ENCODE peak calls at places on chromosomes 2 and 18, in six cellular contexts. B, R, O, V, K and X are unnamed samples.

GRCh38 chr2:149527998-149528775 is 59.4 kb downstream of the MMADHC start:
- DNase-seq in B (no peak), R (no peak), O (no peak), V (no peak), K (no peak), X (no peak)

GRCh38 chr2:112768432-112768831 is 4.0 kb upstream of the CKAP2L start:
- DNase-seq in B (no peak), R (no peak), O (no peak), V (peak), K (no peak), X (no peak)

GRCh38 chr2:134774074-134774742 is 55.4 kb upstream of the TMEM163 start:
- DNase-seq in B (no peak), R (no peak), O (no peak), V (peak), K (peak), X (no peak)

GRCh38 chr2:36708119-36708741 is 11.7 kb downstream of the VIT start:
- DNase-seq in B (no peak), R (no peak), O (no peak), V (peak), K (no peak), X (no peak)

GRCh38 chr2:100278986-100279385 is 43.3 kb downstream of the LONRF2 start:
- DNase-seq in B (no peak), R (no peak), O (no peak), V (no peak), K (no peak), X (no peak)

GRCh38 chr18:57084331-57085298 is 62.3 kb upstream of the BOD1L2 start:
- DNase-seq in B (no peak), R (no peak), O (no peak), V (no peak), K (no peak), X (no peak)

GRCh38 chr2:209395652-209396051 is 28.2 kb upstream of the MAP2 start:
- DNase-seq in B (no peak), R (no peak), O (no peak), V (no peak), K (no peak), X (no peak)

GRCh38 chr2:100114011-100114433 is 28.4 kb downstream of the AFF3 start:
- DNase-seq in B (no peak), R (no peak), O (no peak), V (no peak), K (no peak), X (no peak)

GRCh38 chr2:42421601-42422252 is 60.7 kb upstream of the COX7A2L start:
- DNase-seq in B (no peak), R (no peak), O (no peak), V (peak), K (no peak), X (no peak)

GRCh38 chr2:85584857-85585780 is 888 bp downstream of the VAMP5 start:
- DNase-seq in B (peak), R (no peak), O (no peak), V (peak), K (peak), X (peak)

GRCh38 chr2:84856785-84857184 is 24.1 kb downstream of the TRABD2A start:
- DNase-seq in B (no peak), R (no peak), O (no peak), V (no peak), K (no peak), X (no peak)

GRCh38 chr2:160406591-160407392 is 86.8 kb downstream of the RBMS1 start:
- DNase-seq in B (no peak), R (peak), O (peak), V (peak), K (peak), X (peak)

GRCh38 chr2:126766897-126767296 is 110.9 kb downstream of the GYPC start:
- DNase-seq in B (no peak), R (no peak), O (no peak), V (no peak), K (no peak), X (no peak)

GRCh38 chr2:161134547-161135518 is 25.4 kb upstream of the TANK start:
- DNase-seq in B (no peak), R (no peak), O (no peak), V (no peak), K (peak), X (peak)

GRCh38 chr18:61989138-61989537 is 96.3 kb upstream of the RNF152 start:
- DNase-seq in B (no peak), R (no peak), O (no peak), V (no peak), K (no peak), X (no peak)

GRCh38 chr2:119490653-119491195 is 33.6 kb downstream of the SCTR start:
- DNase-seq in B (no peak), R (no peak), O (no peak), V (no peak), K (no peak), X (no peak)

GRCh38 chr2:128365217-128365905 is 46.7 kb upstream of the HS6ST1 start:
- DNase-seq in B (no peak), R (no peak), O (no peak), V (peak), K (no peak), X (no peak)

GRCh38 chr18:564708-565561 is 15.2 kb upstream of the CETN1 start:
- DNase-seq in B (no peak), R (no peak), O (no peak), V (no peak), K (no peak), X (no peak)

GRCh38 chr2:173986805-173987204 is 21.6 kb upstream of the SP3 start:
- DNase-seq in B (peak), R (no peak), O (no peak), V (peak), K (no peak), X (no peak)

GRCh38 chr2:192016265-192016664 is 169.4 kb upstream of the CAVIN2 start:
- DNase-seq in B (no peak), R (no peak), O (no peak), V (peak), K (no peak), X (no peak)

GRCh38 chr18:70172225-70172624 is 33.3 kb downstream of the RTTN start:
- DNase-seq in B (peak), R (no peak), O (no peak), V (peak), K (no peak), X (no peak)

GRCh38 chr18:65592419-65592818 is 158.4 kb upstream of the CDH7 start:
- DNase-seq in B (no peak), R (no peak), O (no peak), V (no peak), K (no peak), X (no peak)

GRCh38 chr2:14634223-14634884 is 1.8 kb downstream of the LRATD1 start:
- DNase-seq in B (peak), R (no peak), O (no peak), V (peak), K (peak), X (peak)

GRCh38 chr18:9994701-9995100 is 80.9 kb downstream of the VAPA start:
- DNase-seq in B (no peak), R (no peak), O (no peak), V (no peak), K (no peak), X (no peak)

GRCh38 chr18:3595282-3596273 is 145.6 kb downstream of the TGIF1 start:
- DNase-seq in B (peak), R (no peak), O (no peak), V (peak), K (peak), X (peak)

GRCh38 chr2:228474466-228474865 is 293.0 kb upstream of the SPHKAP start:
- DNase-seq in B (no peak), R (no peak), O (no peak), V (no peak), K (no peak), X (no peak)

GRCh38 chr2:165825041-165825440 is 31.0 kb upstream of the GALNT3 start:
- DNase-seq in B (no peak), R (no peak), O (no peak), V (peak), K (peak), X (no peak)